ENCODE peak calls at places on chromosomes 3 and 15, in five cellular contexts. One of them, this sample, is unnamed.

GRCh38 chr15:99958426-99959097 is 225.3 kb upstream of the LYSMD4 start:
- DNase-seq in left ventricle myocardium inferior: no peak
- DNase-seq in heart right ventricle: no peak
- DNase-seq in ascending aorta: no peak
- DNase-seq in A673: no peak
- DNase-seq in this sample: no peak

GRCh38 chr15:42101861-42102260 is 7.5 kb upstream of the PLA2G4D start:
- DNase-seq in heart right ventricle: no peak
- DNase-seq in left ventricle myocardium inferior: no peak
- DNase-seq in A673: no peak
- DNase-seq in ascending aorta: no peak
- DNase-seq in this sample: no peak

GRCh38 chr3:196650740-196651311 is 11.3 kb downstream of the NRROS start:
- DNase-seq in heart right ventricle: peak; percentile 58
- DNase-seq in ascending aorta: no peak
- DNase-seq in A673: peak; percentile 44
- DNase-seq in left ventricle myocardium inferior: peak; percentile 30
- DNase-seq in this sample: peak; percentile 98

GRCh38 chr3:98322101-98322500 is 31.6 kb upstream of the OR5K4 start:
- DNase-seq in A673: no peak
- DNase-seq in heart right ventricle: no peak
- DNase-seq in ascending aorta: no peak
- DNase-seq in left ventricle myocardium inferior: no peak
- DNase-seq in this sample: no peak

GRCh38 chr15:60871731-60872130 is 357.4 kb downstream of the RORA start:
- DNase-seq in heart right ventricle: no peak
- DNase-seq in ascending aorta: no peak
- DNase-seq in left ventricle myocardium inferior: no peak
- DNase-seq in A673: no peak
- DNase-seq in this sample: peak; percentile 7

GRCh38 chr15:57607570-57608000 is 15.9 kb downstream of the MYZAP start:
- DNase-seq in heart right ventricle: no peak
- DNase-seq in A673: no peak
- DNase-seq in left ventricle myocardium inferior: no peak
- DNase-seq in ascending aorta: no peak
- DNase-seq in this sample: peak; percentile 38

GRCh38 chr3:116045251-116045770 is 400.0 kb downstream of the LSAMP start:
- DNase-seq in heart right ventricle: no peak
- DNase-seq in left ventricle myocardium inferior: no peak
- DNase-seq in A673: no peak
- DNase-seq in ascending aorta: no peak
- DNase-seq in this sample: no peak

GRCh38 chr3:184523825-184524615 is 37.6 kb upstream of the EPHB3 start:
- DNase-seq in ascending aorta: no peak
- DNase-seq in left ventricle myocardium inferior: no peak
- DNase-seq in heart right ventricle: no peak
- DNase-seq in A673: peak; percentile 43
- DNase-seq in this sample: peak; percentile 70

GRCh38 chr15:101039461-101039860 is 120.3 kb downstream of the LRRK1 start:
- DNase-seq in ascending aorta: no peak
- DNase-seq in A673: no peak
- DNase-seq in heart right ventricle: peak; percentile 8
- DNase-seq in left ventricle myocardium inferior: no peak
- DNase-seq in this sample: no peak

GRCh38 chr3:72887378-72887722 is 496 bp upstream of the GXYLT2 start:
- DNase-seq in left ventricle myocardium inferior: no peak
- DNase-seq in A673: peak; percentile 22
- DNase-seq in ascending aorta: no peak
- DNase-seq in heart right ventricle: no peak
- DNase-seq in this sample: peak; percentile 31
- H3K4me3 ChIP-seq in left ventricle myocardium inferior: peak overlapping the region; percentile 66
- H3K4me3 ChIP-seq in A673: peak overlapping the region; percentile 58
- H3K4me3 ChIP-seq in ascending aorta: peak overlapping the region; percentile 51
- H3K4me3 ChIP-seq in heart right ventricle: peak overlapping the region; percentile 29
- H3K4me3 ChIP-seq in this sample: peak overlapping the region; percentile 52

DNA sequence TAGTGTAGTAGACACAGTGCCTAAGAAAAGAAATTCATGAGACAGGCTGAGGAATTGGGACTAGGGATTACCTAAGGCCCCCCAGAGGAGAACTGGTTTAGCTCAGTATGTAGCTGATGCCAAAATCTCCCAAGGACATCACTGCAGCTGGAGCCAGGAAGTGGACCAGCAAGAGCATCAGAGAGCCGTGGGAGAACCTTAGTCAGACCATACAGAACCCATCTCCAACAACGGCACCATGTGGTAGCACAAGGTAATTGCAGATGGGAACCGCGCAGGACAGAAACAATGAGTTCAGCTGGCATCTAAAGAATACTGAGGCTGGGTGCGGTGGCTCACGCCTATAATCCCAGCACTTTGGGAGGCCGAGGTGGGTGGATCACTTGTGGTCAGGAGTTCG is 81.7 kb downstream of the WNT5A start:
- DNase-seq in left ventricle myocardium inferior: no peak
- DNase-seq in A673: peak; percentile 3
- DNase-seq in ascending aorta: no peak
- DNase-seq in heart right ventricle: no peak
- DNase-seq in this sample: no peak
- TF ChIP-seq CTCF in left ventricle myocardium inferior: peak; percentile 27
- TF ChIP-seq CTCF in A673: peak; percentile 26
- TF ChIP-seq CTCF in ascending aorta: no peak
- TF ChIP-seq CTCF in heart right ventricle: no peak
- TF ChIP-seq CTCF in this sample: no peak

GRCh38 chr3:149554826-149555225 is 80.3 kb downstream of the TM4SF4 start:
- DNase-seq in heart right ventricle: peak; percentile 23
- DNase-seq in ascending aorta: no peak
- DNase-seq in A673: peak; percentile 53
- DNase-seq in left ventricle myocardium inferior: no peak
- DNase-seq in this sample: peak; percentile 74
- H3K4me3 ChIP-seq in heart right ventricle: no peak overlapping the region
- H3K4me3 ChIP-seq in ascending aorta: no peak overlapping the region
- H3K4me3 ChIP-seq in A673: no peak overlapping the region
- H3K4me3 ChIP-seq in left ventricle myocardium inferior: no peak overlapping the region
- H3K4me3 ChIP-seq in this sample: peak overlapping the region; percentile 11

GRCh38 chr15:86571873-86572272 is 492.2 kb downstream of the AGBL1 start:
- DNase-seq in left ventricle myocardium inferior: no peak
- DNase-seq in A673: no peak
- DNase-seq in heart right ventricle: peak; percentile 19
- DNase-seq in ascending aorta: no peak
- DNase-seq in this sample: no peak
- TF ChIP-seq CTCF in left ventricle myocardium inferior: no peak
- TF ChIP-seq CTCF in A673: no peak
- TF ChIP-seq CTCF in heart right ventricle: no peak
- TF ChIP-seq CTCF in ascending aorta: no peak
- TF ChIP-seq CTCF in this sample: no peak

GRCh38 chr3:175670572-175670971 is 811.4 kb downstream of the NAALADL2 start:
- DNase-seq in heart right ventricle: no peak
- DNase-seq in ascending aorta: no peak
- DNase-seq in A673: no peak
- DNase-seq in left ventricle myocardium inferior: no peak
- DNase-seq in this sample: peak; percentile 16

GRCh38 chr3:175668300-175668699 is 809.2 kb downstream of the NAALADL2 start:
- DNase-seq in ascending aorta: no peak
- DNase-seq in heart right ventricle: no peak
- DNase-seq in A673: no peak
- DNase-seq in left ventricle myocardium inferior: no peak
- DNase-seq in this sample: peak; percentile 28

GRCh38 chr3:175672119-175672689 is 813.1 kb downstream of the NAALADL2 start:
- DNase-seq in heart right ventricle: no peak
- DNase-seq in A673: no peak
- DNase-seq in left ventricle myocardium inferior: no peak
- DNase-seq in ascending aorta: no peak
- DNase-seq in this sample: peak; percentile 32
- H3K4me3 ChIP-seq in heart right ventricle: no peak overlapping the region
- H3K4me3 ChIP-seq in A673: no peak overlapping the region
- H3K4me3 ChIP-seq in left ventricle myocardium inferior: peak overlapping the region; percentile 49
- H3K4me3 ChIP-seq in ascending aorta: peak overlapping the region; percentile 28
- H3K4me3 ChIP-seq in this sample: peak overlapping the region; percentile 24

GRCh38 chr15:31461911-31462480 is 135.4 kb downstream of the KLF13 start:
- DNase-seq in ascending aorta: no peak
- DNase-seq in heart right ventricle: no peak
- DNase-seq in A673: no peak
- DNase-seq in left ventricle myocardium inferior: no peak
- DNase-seq in this sample: no peak
- TF ChIP-seq CTCF in ascending aorta: no peak
- TF ChIP-seq CTCF in heart right ventricle: no peak
- TF ChIP-seq CTCF in A673: peak; percentile 11
- TF ChIP-seq CTCF in left ventricle myocardium inferior: no peak
- TF ChIP-seq CTCF in this sample: peak; percentile 30

DNA sequence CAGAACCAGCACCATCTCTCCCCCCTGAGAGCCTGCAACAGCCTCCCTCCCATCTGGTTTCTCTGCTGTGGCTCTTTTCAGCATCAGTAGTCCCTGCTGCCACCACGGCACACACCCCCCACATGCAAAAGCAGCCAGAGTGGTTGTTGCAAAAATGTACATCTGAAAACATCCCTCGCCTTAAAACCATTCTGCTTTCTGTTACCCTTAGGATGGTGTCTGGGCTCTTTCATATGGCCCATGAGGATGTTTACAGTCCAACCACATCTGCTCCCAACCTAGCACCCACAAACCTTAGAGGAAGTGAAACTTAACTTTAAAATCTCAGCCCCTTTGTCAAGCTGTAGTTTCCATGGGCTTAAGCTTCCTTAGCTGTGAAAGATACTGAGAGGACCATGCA is 829 bp downstream of the TTC21A start:
- DNase-seq in A673: no peak
- DNase-seq in ascending aorta: no peak
- DNase-seq in left ventricle myocardium inferior: no peak
- DNase-seq in heart right ventricle: no peak
- DNase-seq in this sample: no peak
- H3K4me3 ChIP-seq in A673: peak overlapping the region; percentile 85
- H3K4me3 ChIP-seq in ascending aorta: peak overlapping the region; percentile 96
- H3K4me3 ChIP-seq in left ventricle myocardium inferior: peak overlapping the region; percentile 99
- H3K4me3 ChIP-seq in heart right ventricle: peak overlapping the region; percentile 95
- H3K4me3 ChIP-seq in this sample: peak overlapping the region; percentile 93

GRCh38 chr15:82306791-82307713 is 42.2 kb downstream of the GOLGA6L10 start:
- DNase-seq in heart right ventricle: no peak
- DNase-seq in A673: no peak
- DNase-seq in ascending aorta: no peak
- DNase-seq in left ventricle myocardium inferior: no peak
- DNase-seq in this sample: no peak
- TF ChIP-seq CTCF in heart right ventricle: no peak
- TF ChIP-seq CTCF in A673: no peak
- TF ChIP-seq CTCF in ascending aorta: no peak
- TF ChIP-seq CTCF in left ventricle myocardium inferior: no peak
- TF ChIP-seq CTCF in this sample: no peak

DNA sequence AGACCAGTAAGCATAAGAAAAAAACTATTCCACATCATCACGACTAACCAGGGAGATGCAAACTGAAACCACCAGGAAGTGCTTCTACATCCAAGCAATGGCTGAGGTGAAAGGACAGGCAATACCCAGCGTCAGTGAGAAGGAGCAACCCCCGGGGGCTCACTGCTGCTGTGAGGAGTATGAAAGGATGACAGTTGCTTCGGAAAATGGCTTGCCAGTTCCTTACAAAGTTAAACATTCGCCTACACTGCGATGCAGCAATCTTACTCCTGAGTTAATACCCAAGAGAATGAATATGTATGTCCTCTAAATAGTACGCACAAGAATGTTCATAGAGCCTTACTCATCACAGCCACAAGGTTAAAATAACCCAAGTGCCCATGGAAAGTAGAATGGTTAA is 13.3 kb upstream of the PLXNA1 start:
- DNase-seq in ascending aorta: no peak
- DNase-seq in heart right ventricle: no peak
- DNase-seq in left ventricle myocardium inferior: no peak
- DNase-seq in A673: no peak
- DNase-seq in this sample: peak; percentile 55
- H3K4me3 ChIP-seq in ascending aorta: no peak overlapping the region
- H3K4me3 ChIP-seq in heart right ventricle: no peak overlapping the region
- H3K4me3 ChIP-seq in left ventricle myocardium inferior: no peak overlapping the region
- H3K4me3 ChIP-seq in A673: no peak overlapping the region
- H3K4me3 ChIP-seq in this sample: no peak overlapping the region

GRCh38 chr3:69446402-69447072 is 60.6 kb upstream of the FRMD4B start:
- DNase-seq in A673: no peak
- DNase-seq in left ventricle myocardium inferior: no peak
- DNase-seq in heart right ventricle: no peak
- DNase-seq in ascending aorta: no peak
- DNase-seq in this sample: no peak

GRCh38 chr3:69452295-69452694 is 66.4 kb upstream of the FRMD4B start:
- DNase-seq in ascending aorta: no peak
- DNase-seq in left ventricle myocardium inferior: no peak
- DNase-seq in A673: no peak
- DNase-seq in heart right ventricle: no peak
- DNase-seq in this sample: no peak

GRCh38 chr3:69454204-69454787 is 68.4 kb upstream of the FRMD4B start:
- DNase-seq in heart right ventricle: no peak
- DNase-seq in ascending aorta: no peak
- DNase-seq in left ventricle myocardium inferior: no peak
- DNase-seq in A673: no peak
- DNase-seq in this sample: no peak

DNA sequence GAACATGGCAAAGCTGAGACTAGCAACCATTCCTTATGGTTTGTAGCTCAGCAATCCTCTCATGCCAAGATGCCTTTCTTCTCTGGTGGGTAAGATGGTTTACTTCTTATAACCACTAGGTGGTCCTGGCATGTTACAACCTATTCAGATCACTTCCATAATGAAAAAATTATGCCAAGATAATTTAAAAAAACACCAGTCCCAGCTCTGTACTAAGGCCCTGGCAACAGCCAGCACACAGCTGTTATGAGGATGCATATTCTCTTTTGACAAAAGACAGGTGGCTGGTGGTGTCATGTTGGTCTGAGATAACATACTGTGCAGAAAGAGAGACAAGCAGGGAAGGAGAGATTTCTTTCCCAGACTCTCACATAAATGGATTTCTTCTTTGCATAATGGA is 65.7 kb upstream of the FRMD4B start:
- DNase-seq in A673: no peak
- DNase-seq in left ventricle myocardium inferior: no peak
- DNase-seq in heart right ventricle: no peak
- DNase-seq in ascending aorta: no peak
- DNase-seq in this sample: peak; percentile 29
- TF ChIP-seq CTCF in A673: no peak
- TF ChIP-seq CTCF in left ventricle myocardium inferior: peak; percentile 34
- TF ChIP-seq CTCF in heart right ventricle: no peak
- TF ChIP-seq CTCF in ascending aorta: no peak
- TF ChIP-seq CTCF in this sample: no peak

This sample was measured in foreskin fibroblast.